ENCODE peak calls at places on chromosomes 6 and 20, in eight cellular contexts. One of them, this sample, is unnamed.

GRCh38 chr6:13660273-13660672 is 45.1 kb downstream of the NOL7 start:
- DNase-seq in A172: no peak
- DNase-seq in stimulated activated CD4-positive, alpha-beta T cell treated with anti-CD3 and anti-CD28 coated beads, TNF-alpha, amount 100 ng/mL, for 48 hours: no peak
- DNase-seq in AG04450: no peak
- DNase-seq in NCI-H1694: no peak
- DNase-seq in CD8-positive, alpha-beta memory T cell: no peak
- DNase-seq in amygdala: no peak
- DNase-seq in IMR-90: no peak
- DNase-seq in this sample: no peak

GRCh38 chr6:34243901-34244884 is 4.6 kb downstream of the SMIM29 start:
- DNase-seq in A172: peak; percentile 93
- DNase-seq in AG04450: peak; percentile 72
- DNase-seq in amygdala: peak; percentile 47
- DNase-seq in IMR-90: peak; percentile 95
- DNase-seq in stimulated activated CD4-positive, alpha-beta T cell treated with anti-CD3 and anti-CD28 coated beads, TNF-alpha, amount 100 ng/mL, for 48 hours: peak; percentile 59
- DNase-seq in NCI-H1694: no peak
- DNase-seq in CD8-positive, alpha-beta memory T cell: no peak
- DNase-seq in this sample: peak; percentile 91

GRCh38 chr6:20706293-20707165 is 172.3 kb downstream of the CDKAL1 start:
- DNase-seq in IMR-90: peak; percentile 73
- DNase-seq in AG04450: peak; percentile 30
- DNase-seq in stimulated activated CD4-positive, alpha-beta T cell treated with anti-CD3 and anti-CD28 coated beads, TNF-alpha, amount 100 ng/mL, for 48 hours: no peak
- DNase-seq in CD8-positive, alpha-beta memory T cell: no peak
- DNase-seq in amygdala: no peak
- DNase-seq in A172: peak; percentile 62
- DNase-seq in NCI-H1694: peak; percentile 74
- DNase-seq in this sample: peak; percentile 75

GRCh38 chr6:143592335-143592734 is 80.8 kb upstream of the FUCA2 start:
- DNase-seq in stimulated activated CD4-positive, alpha-beta T cell treated with anti-CD3 and anti-CD28 coated beads, TNF-alpha, amount 100 ng/mL, for 48 hours: no peak
- DNase-seq in amygdala: no peak
- DNase-seq in NCI-H1694: peak; percentile 2
- DNase-seq in IMR-90: no peak
- DNase-seq in AG04450: no peak
- DNase-seq in CD8-positive, alpha-beta memory T cell: no peak
- DNase-seq in A172: no peak
- DNase-seq in this sample: peak; percentile 11

GRCh38 chr6:154500769-154501171 is 9.7 kb downstream of the CNKSR3 start:
- DNase-seq in CD8-positive, alpha-beta memory T cell: no peak
- DNase-seq in stimulated activated CD4-positive, alpha-beta T cell treated with anti-CD3 and anti-CD28 coated beads, TNF-alpha, amount 100 ng/mL, for 48 hours: no peak
- DNase-seq in amygdala: peak; percentile 30
- DNase-seq in NCI-H1694: no peak
- DNase-seq in AG04450: no peak
- DNase-seq in IMR-90: no peak
- DNase-seq in A172: no peak
- DNase-seq in this sample: no peak

GRCh38 chr6:72855471-72855870 is 233.6 kb downstream of the KCNQ5 start:
- DNase-seq in A172: no peak
- DNase-seq in CD8-positive, alpha-beta memory T cell: no peak
- DNase-seq in IMR-90: peak; percentile 8
- DNase-seq in AG04450: no peak
- DNase-seq in amygdala: no peak
- DNase-seq in stimulated activated CD4-positive, alpha-beta T cell treated with anti-CD3 and anti-CD28 coated beads, TNF-alpha, amount 100 ng/mL, for 48 hours: no peak
- DNase-seq in NCI-H1694: no peak
- DNase-seq in this sample: no peak

GRCh38 chr6:13923527-13924145 is 1.1 kb upstream of the RNF182 start:
- DNase-seq in amygdala: no peak
- DNase-seq in IMR-90: peak; percentile 65
- DNase-seq in A172: no peak
- DNase-seq in NCI-H1694: no peak
- DNase-seq in AG04450: no peak
- DNase-seq in CD8-positive, alpha-beta memory T cell: no peak
- DNase-seq in stimulated activated CD4-positive, alpha-beta T cell treated with anti-CD3 and anti-CD28 coated beads, TNF-alpha, amount 100 ng/mL, for 48 hours: no peak
- DNase-seq in this sample: no peak

GRCh38 chr6:31729515-31729978 is 448 bp upstream of the DDAH2 start:
- DNase-seq in NCI-H1694: peak; percentile 50
- DNase-seq in CD8-positive, alpha-beta memory T cell: peak; percentile 76
- DNase-seq in stimulated activated CD4-positive, alpha-beta T cell treated with anti-CD3 and anti-CD28 coated beads, TNF-alpha, amount 100 ng/mL, for 48 hours: no peak
- DNase-seq in IMR-90: peak; percentile 79
- DNase-seq in AG04450: peak; percentile 51
- DNase-seq in amygdala: peak; percentile 85
- DNase-seq in A172: peak; percentile 87
- DNase-seq in this sample: peak; percentile 65

GRCh38 chr6:147207351-147207750 is 3.1 kb downstream of the STXBP5 start:
- DNase-seq in AG04450: no peak
- DNase-seq in NCI-H1694: no peak
- DNase-seq in A172: peak; percentile 28
- DNase-seq in stimulated activated CD4-positive, alpha-beta T cell treated with anti-CD3 and anti-CD28 coated beads, TNF-alpha, amount 100 ng/mL, for 48 hours: no peak
- DNase-seq in CD8-positive, alpha-beta memory T cell: no peak
- DNase-seq in IMR-90: no peak
- DNase-seq in amygdala: no peak
- DNase-seq in this sample: no peak

GRCh38 chr6:160965893-160966292 is 25.7 kb upstream of the MAP3K4 start:
- DNase-seq in CD8-positive, alpha-beta memory T cell: no peak
- DNase-seq in AG04450: no peak
- DNase-seq in NCI-H1694: no peak
- DNase-seq in amygdala: no peak
- DNase-seq in stimulated activated CD4-positive, alpha-beta T cell treated with anti-CD3 and anti-CD28 coated beads, TNF-alpha, amount 100 ng/mL, for 48 hours: no peak
- DNase-seq in A172: no peak
- DNase-seq in IMR-90: no peak
- DNase-seq in this sample: no peak

GRCh38 chr20:31489152-31489551 is 14.1 kb downstream of the REM1 start:
- DNase-seq in CD8-positive, alpha-beta memory T cell: no peak
- DNase-seq in IMR-90: no peak
- DNase-seq in amygdala: no peak
- DNase-seq in stimulated activated CD4-positive, alpha-beta T cell treated with anti-CD3 and anti-CD28 coated beads, TNF-alpha, amount 100 ng/mL, for 48 hours: no peak
- DNase-seq in AG04450: no peak
- DNase-seq in NCI-H1694: no peak
- DNase-seq in A172: no peak
- DNase-seq in this sample: no peak

GRCh38 chr6:162726997-162727346 is 594 bp downstream of the PRKN start:
- DNase-seq in NCI-H1694: no peak
- DNase-seq in stimulated activated CD4-positive, alpha-beta T cell treated with anti-CD3 and anti-CD28 coated beads, TNF-alpha, amount 100 ng/mL, for 48 hours: no peak
- DNase-seq in IMR-90: no peak
- DNase-seq in AG04450: no peak
- DNase-seq in amygdala: no peak
- DNase-seq in A172: peak; percentile 1
- DNase-seq in CD8-positive, alpha-beta memory T cell: no peak
- DNase-seq in this sample: peak; percentile 3

GRCh38 chr6:17865243-17865642 is 122.2 kb downstream of the KIF13A start:
- DNase-seq in NCI-H1694: peak; percentile 6
- DNase-seq in AG04450: no peak
- DNase-seq in CD8-positive, alpha-beta memory T cell: no peak
- DNase-seq in stimulated activated CD4-positive, alpha-beta T cell treated with anti-CD3 and anti-CD28 coated beads, TNF-alpha, amount 100 ng/mL, for 48 hours: no peak
- DNase-seq in amygdala: no peak
- DNase-seq in A172: peak; percentile 32
- DNase-seq in IMR-90: peak; percentile 39
- DNase-seq in this sample: peak; percentile 99

GRCh38 chr20:17806739-17807441 is 107.1 kb downstream of the BANF2 start:
- DNase-seq in NCI-H1694: no peak
- DNase-seq in A172: no peak
- DNase-seq in AG04450: peak; percentile 54
- DNase-seq in IMR-90: peak; percentile 78
- DNase-seq in amygdala: peak; percentile 9
- DNase-seq in CD8-positive, alpha-beta memory T cell: no peak
- DNase-seq in stimulated activated CD4-positive, alpha-beta T cell treated with anti-CD3 and anti-CD28 coated beads, TNF-alpha, amount 100 ng/mL, for 48 hours: no peak
- DNase-seq in this sample: no peak

GRCh38 chr6:49326337-49326736 is 136.7 kb downstream of the MMUT start:
- DNase-seq in CD8-positive, alpha-beta memory T cell: no peak
- DNase-seq in IMR-90: peak; percentile 61
- DNase-seq in amygdala: no peak
- DNase-seq in NCI-H1694: no peak
- DNase-seq in AG04450: no peak
- DNase-seq in stimulated activated CD4-positive, alpha-beta T cell treated with anti-CD3 and anti-CD28 coated beads, TNF-alpha, amount 100 ng/mL, for 48 hours: no peak
- DNase-seq in A172: peak; percentile 73
- DNase-seq in this sample: peak; percentile 94

GRCh38 chr6:157046776-157047175 is 269.6 kb downstream of the ARID1B start:
- DNase-seq in CD8-positive, alpha-beta memory T cell: no peak
- DNase-seq in amygdala: no peak
- DNase-seq in AG04450: no peak
- DNase-seq in NCI-H1694: no peak
- DNase-seq in IMR-90: peak; percentile 30
- DNase-seq in A172: no peak
- DNase-seq in stimulated activated CD4-positive, alpha-beta T cell treated with anti-CD3 and anti-CD28 coated beads, TNF-alpha, amount 100 ng/mL, for 48 hours: no peak
- DNase-seq in this sample: no peak

GRCh38 chr20:34951652-34952051 is 4.0 kb downstream of the GSS start:
- DNase-seq in IMR-90: no peak
- DNase-seq in NCI-H1694: no peak
- DNase-seq in A172: no peak
- DNase-seq in CD8-positive, alpha-beta memory T cell: no peak
- DNase-seq in amygdala: no peak
- DNase-seq in AG04450: no peak
- DNase-seq in stimulated activated CD4-positive, alpha-beta T cell treated with anti-CD3 and anti-CD28 coated beads, TNF-alpha, amount 100 ng/mL, for 48 hours: no peak
- DNase-seq in this sample: no peak

GRCh38 chr6:14722704-14723103 is 523.2 kb upstream of the JARID2 start:
- DNase-seq in AG04450: no peak
- DNase-seq in stimulated activated CD4-positive, alpha-beta T cell treated with anti-CD3 and anti-CD28 coated beads, TNF-alpha, amount 100 ng/mL, for 48 hours: no peak
- DNase-seq in amygdala: no peak
- DNase-seq in A172: no peak
- DNase-seq in NCI-H1694: no peak
- DNase-seq in IMR-90: no peak
- DNase-seq in CD8-positive, alpha-beta memory T cell: no peak
- DNase-seq in this sample: no peak

GRCh38 chr6:77373955-77374354 is 89.3 kb downstream of the HTR1B start:
- DNase-seq in AG04450: no peak
- DNase-seq in IMR-90: no peak
- DNase-seq in A172: no peak
- DNase-seq in stimulated activated CD4-positive, alpha-beta T cell treated with anti-CD3 and anti-CD28 coated beads, TNF-alpha, amount 100 ng/mL, for 48 hours: no peak
- DNase-seq in NCI-H1694: no peak
- DNase-seq in amygdala: no peak
- DNase-seq in CD8-positive, alpha-beta memory T cell: no peak
- DNase-seq in this sample: no peak

GRCh38 chr6:81750660-81751387 is 1.7 kb downstream of the TENT5A start:
- DNase-seq in CD8-positive, alpha-beta memory T cell: no peak
- DNase-seq in stimulated activated CD4-positive, alpha-beta T cell treated with anti-CD3 and anti-CD28 coated beads, TNF-alpha, amount 100 ng/mL, for 48 hours: no peak
- DNase-seq in A172: no peak
- DNase-seq in AG04450: no peak
- DNase-seq in IMR-90: peak; percentile 18
- DNase-seq in amygdala: no peak
- DNase-seq in NCI-H1694: no peak
- DNase-seq in this sample: peak; percentile 73

GRCh38 chr6:1670711-1671462 is 61.2 kb downstream of the FOXC1 start:
- DNase-seq in amygdala: no peak
- DNase-seq in CD8-positive, alpha-beta memory T cell: no peak
- DNase-seq in stimulated activated CD4-positive, alpha-beta T cell treated with anti-CD3 and anti-CD28 coated beads, TNF-alpha, amount 100 ng/mL, for 48 hours: no peak
- DNase-seq in IMR-90: peak; percentile 69
- DNase-seq in A172: peak; percentile 8
- DNase-seq in AG04450: no peak
- DNase-seq in NCI-H1694: no peak
- DNase-seq in this sample: peak; percentile 42

GRCh38 chr6:44696099-44696498 is 308.6 kb downstream of the CDC5L start:
- DNase-seq in IMR-90: peak; percentile 6
- DNase-seq in CD8-positive, alpha-beta memory T cell: no peak
- DNase-seq in AG04450: no peak
- DNase-seq in A172: peak; percentile 14
- DNase-seq in amygdala: no peak
- DNase-seq in stimulated activated CD4-positive, alpha-beta T cell treated with anti-CD3 and anti-CD28 coated beads, TNF-alpha, amount 100 ng/mL, for 48 hours: no peak
- DNase-seq in NCI-H1694: no peak
- DNase-seq in this sample: no peak

This sample was measured in bronchial epithelial cell.